ENCODE peak calls at places on chromosome 15, in nine cellular contexts. U is right atrium auricular region, C is epithelial cell of proximal tubule, H is Calu3, O is nephron progenitor cell, B is cardiac fibroblast, I is colonic mucosa, D is GM12865, W is OCI-LY7. F is an unnamed sample.

GRCh38 chr15:89299896-89300295 is 34.7 kb downstream of the POLG start:
- DNase-seq in U (no peak), C (no peak), I (no peak), D (no peak), B (peak), W (no peak), O (no peak), H (no peak), F (no peak)

GRCh38 chr15:81596159-81596865 is 222.3 kb upstream of the TMC3 start:
- DNase-seq in U (no peak), I (no peak), C (no peak), O (no peak), H (no peak), W (no peak), D (no peak), B (no peak), F (no peak)

GRCh38 chr15:39609166-39609918 is 28.5 kb downstream of the THBS1 start:
- DNase-seq in D (no peak), O (no peak), C (no peak), I (peak), B (no peak), W (no peak), H (no peak), U (no peak), F (no peak)

GRCh38 chr15:56475351-56475750 is 10.4 kb upstream of the MNS1 start:
- DNase-seq in H (no peak), D (no peak), I (no peak), C (no peak), U (no peak), B (no peak), O (no peak), W (no peak), F (no peak)

GRCh38 chr15:75227663-75228280 is 26.1 kb downstream of the C15orf39 start:
- DNase-seq in B (no peak), I (no peak), H (no peak), D (no peak), U (no peak), W (no peak), O (no peak), C (no peak), F (no peak)

GRCh38 chr15:83444936-83445335 is 2.2 kb upstream of the SH3GL3 start:
- DNase-seq in B (no peak), D (no peak), C (no peak), H (no peak), W (no peak), O (no peak), U (no peak), I (no peak), F (no peak)

GRCh38 chr15:66094331-66094730 is 159.2 kb downstream of the MEGF11 start:
- DNase-seq in D (no peak), H (no peak), O (no peak), U (no peak), I (no peak), W (no peak), C (no peak), B (no peak), F (no peak)

GRCh38 chr15:90266485-90266884 is 1.0 kb downstream of the NGRN start:
- DNase-seq in W (peak), O (no peak), H (no peak), I (peak), B (peak), U (no peak), C (no peak), D (no peak), F (no peak)

GRCh38 chr15:33453761-33454160 is 143.0 kb downstream of the RYR3 start:
- DNase-seq in D (no peak), I (no peak), B (no peak), C (peak), U (no peak), O (no peak), W (no peak), H (peak), F (no peak)

GRCh38 chr15:22911306-22911705 is 68.9 kb downstream of the CYFIP1 start:
- DNase-seq in I (no peak), W (no peak), H (no peak), O (no peak), B (no peak), D (no peak), C (no peak), U (no peak), F (no peak)

GRCh38 chr15:73440571-73440970 is 2.4 kb upstream of the REC114 start:
- DNase-seq in W (no peak), U (no peak), I (no peak), H (no peak), D (no peak), C (no peak), B (no peak), O (no peak), F (no peak)

GRCh38 chr15:27776501-27776900 is 322.6 kb downstream of the OCA2 start:
- DNase-seq in D (no peak), U (no peak), I (no peak), C (no peak), B (no peak), O (no peak), H (no peak), W (no peak), F (no peak)

GRCh38 chr15:48084759-48085420 is 35.9 kb upstream of the SLC24A5 start:
- DNase-seq in D (peak), I (no peak), C (no peak), B (peak), W (peak), U (no peak), O (peak), H (no peak), F (no peak)

GRCh38 chr15:25735550-25736384 is 127.4 kb downstream of the ATP10A start:
- DNase-seq in U (no peak), D (no peak), C (no peak), W (no peak), O (no peak), H (no peak), B (no peak), I (no peak), F (no peak)

GRCh38 chr15:85048430-85048829 is 66.8 kb downstream of the PDE8A start:
- DNase-seq in B (peak), O (no peak), H (no peak), C (no peak), U (no peak), W (no peak), D (no peak), I (no peak), F (no peak)

GRCh38 chr15:76336254-76337046 is at the start of gene ISL2:
- DNase-seq in H (peak), I (peak), W (peak), U (no peak), C (no peak), O (peak), D (peak), B (peak), F (peak)

GRCh38 chr15:48667701-48668100 is 22.2 kb upstream of the FBN1 start:
- DNase-seq in O (no peak), U (no peak), B (peak), W (no peak), I (no peak), C (no peak), H (no peak), D (no peak), F (no peak)

GRCh38 chr15:56838085-56838484 is 80.4 kb upstream of the TCF12 start:
- DNase-seq in O (no peak), H (no peak), B (no peak), U (no peak), I (no peak), W (peak), C (no peak), D (peak), F (no peak)

GRCh38 chr15:48541659-48542334 is 103.7 kb downstream of the FBN1 start:
- DNase-seq in I (no peak), B (peak), U (no peak), O (no peak), H (no peak), D (peak), W (no peak), C (peak), F (no peak)

GRCh38 chr15:31391687-31392671 is 65.3 kb downstream of the KLF13 start:
- DNase-seq in I (peak), O (peak), B (peak), D (peak), H (peak), C (no peak), W (peak), U (peak), F (peak)

GRCh38 chr15:25863067-25863967 is at the start of gene ATP10A:
- DNase-seq in B (peak), H (no peak), O (peak), I (no peak), U (no peak), C (no peak), D (no peak), W (no peak), F (no peak)

GRCh38 chr15:73386238-73386637 is 17.5 kb upstream of the HCN4 start:
- DNase-seq in I (no peak), C (no peak), W (no peak), H (no peak), U (no peak), O (no peak), D (no peak), B (no peak), F (no peak)

GRCh38 chr15:65942436-65942835 is 73.1 kb downstream of the RAB11A start:
- DNase-seq in D (no peak), O (no peak), I (no peak), H (no peak), U (no peak), W (no peak), C (no peak), B (no peak), F (no peak)

GRCh38 chr15:98794754-98795153 is 146.4 kb downstream of the IGF1R start:
- DNase-seq in C (no peak), H (no peak), I (peak), U (no peak), O (no peak), B (no peak), D (no peak), W (no peak), F (no peak)

GRCh38 chr15:92954578-92954977 is 54.5 kb downstream of the CHD2 start:
- DNase-seq in H (peak), C (no peak), D (peak), B (no peak), O (peak), U (no peak), W (peak), I (no peak), F (no peak)

GRCh38 chr15:46442196-46442595 is 807.4 kb downstream of the SQOR start:
- DNase-seq in W (no peak), H (no peak), C (peak), D (no peak), I (no peak), U (no peak), B (no peak), O (peak), F (no peak)

GRCh38 chr15:98719169-98719515 is 70.8 kb downstream of the IGF1R start:
- DNase-seq in C (no peak), D (no peak), O (no peak), U (no peak), H (no peak), B (peak), I (no peak), W (no peak), F (no peak)

GRCh38 chr15:57152133-57152532 is 224.2 kb upstream of the CGNL1 start:
- DNase-seq in H (no peak), I (no peak), U (no peak), D (no peak), W (no peak), B (no peak), O (no peak), C (no peak), F (no peak)

GRCh38 chr15:55969582-55969981 is 23.8 kb downstream of the NEDD4 start:
- DNase-seq in U (no peak), O (no peak), C (no peak), B (no peak), H (no peak), D (no peak), W (no peak), I (no peak), F (no peak)

GRCh38 chr15:52789008-52789600 is 1.0 kb downstream of the ONECUT1 start:
- DNase-seq in U (no peak), C (no peak), D (no peak), I (no peak), W (no peak), B (no peak), H (no peak), O (no peak), F (no peak)

GRCh38 chr15:77555232-77555631 is 77.5 kb downstream of the LINGO1 start:
- DNase-seq in B (no peak), U (no peak), D (no peak), C (no peak), I (no peak), O (no peak), W (no peak), H (no peak), F (no peak)

GRCh38 chr15:95770191-95770590 is 560.3 kb upstream of the NR2F2 start:
- DNase-seq in D (no peak), H (peak), O (no peak), U (no peak), I (no peak), B (peak), C (peak), W (no peak), F (no peak)

GRCh38 chr15:42456971-42457370 is 34.0 kb downstream of the ZNF106 start:
- DNase-seq in U (no peak), B (peak), O (no peak), H (no peak), C (no peak), I (no peak), W (peak), D (no peak), F (no peak)

GRCh38 chr15:67501177-67501835 is 19.6 kb upstream of the C15orf61 start:
- DNase-seq in C (no peak), O (no peak), H (no peak), B (peak), W (peak), D (peak), U (no peak), I (no peak), F (no peak)

GRCh38 chr15:73175382-73175781 is 123.1 kb downstream of the NEO1 start:
- DNase-seq in B (no peak), O (no peak), D (no peak), C (no peak), I (no peak), U (no peak), W (no peak), H (no peak), F (no peak)

GRCh38 chr15:59524331-59524731 is 86.3 kb downstream of the FAM81A start:
- DNase-seq in B (no peak), D (no peak), H (no peak), C (no peak), I (no peak), O (no peak), W (peak), U (peak), F (no peak)

DNA sequence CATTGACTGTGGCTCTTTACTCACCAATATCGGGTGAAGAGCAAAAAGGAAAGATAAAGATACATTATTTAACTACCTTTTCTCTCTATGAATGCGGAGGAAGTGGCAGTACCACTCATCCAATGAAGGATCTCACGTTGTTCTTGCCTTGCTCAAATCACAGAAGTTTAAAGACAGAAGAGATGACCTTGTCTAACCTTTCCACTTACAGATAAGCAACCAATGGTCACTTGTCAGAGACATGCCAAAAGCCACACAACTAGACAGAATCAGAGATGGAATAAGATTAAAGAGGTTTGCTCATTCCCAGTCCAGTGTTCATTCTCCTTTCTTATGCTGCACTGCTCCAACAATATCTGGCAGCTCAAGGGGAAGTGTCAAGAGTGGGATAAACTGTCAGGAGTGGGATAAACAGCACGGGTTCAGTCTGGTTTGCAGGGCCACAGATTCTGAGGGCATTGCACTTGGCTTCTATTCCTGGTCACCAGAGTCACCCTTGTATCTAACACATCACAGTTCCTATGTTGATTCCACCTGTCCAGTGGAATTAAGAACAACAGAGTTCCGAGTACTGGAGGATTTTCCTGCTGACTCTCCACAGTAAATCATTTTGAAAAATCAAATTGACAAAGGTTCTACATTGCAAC is 6.7 kb downstream of the VPS13C start:
- DNase-seq in O (no peak), B (no peak), W (no peak), C (no peak), U (no peak), H (no peak), D (no peak), I (no peak), F (no peak)
- TF ChIP-seq CTCF in O (no peak), B (no peak), W (no peak), C (no peak), U (no peak), H (no peak), D (no peak), I (no peak), F (no peak)

GRCh38 chr15:69167218-69167842 is 6.9 kb downstream of the GLCE start:
- DNase-seq in H (no peak), C (no peak), D (no peak), W (no peak), B (no peak), O (no peak), I (no peak), U (no peak), F (no peak)

GRCh38 chr15:69172854-69173253 is 12.4 kb downstream of the GLCE start:
- DNase-seq in U (no peak), D (no peak), I (peak), O (no peak), H (peak), W (no peak), B (no peak), C (no peak), F (no peak)

GRCh38 chr15:69175536-69175935 is 15.1 kb downstream of the GLCE start:
- DNase-seq in U (no peak), H (no peak), B (no peak), W (no peak), C (no peak), I (no peak), O (no peak), D (no peak), F (no peak)

GRCh38 chr15:69165637-69166025 is 5.2 kb downstream of the GLCE start:
- DNase-seq in W (no peak), H (no peak), B (no peak), I (no peak), C (no peak), D (no peak), U (no peak), O (no peak), F (no peak)

GRCh38 chr15:69170597-69170996 is 10.2 kb downstream of the GLCE start:
- DNase-seq in D (no peak), B (no peak), U (no peak), O (no peak), H (no peak), W (no peak), C (no peak), I (no peak), F (no peak)
- TF ChIP-seq CTCF in D (no peak), B (no peak), U (no peak), O (no peak), H (no peak), W (no peak), C (no peak), I (no peak), F (no peak)

GRCh38 chr15:50148362-50148963 is 29.4 kb upstream of the ATP8B4 start:
- DNase-seq in B (peak), C (no peak), D (peak), W (peak), U (no peak), H (peak), O (peak), I (peak), F (no peak)
- TF ChIP-seq CTCF in B (peak), C (peak), D (peak), W (peak), U (no peak), H (peak), O (peak), I (peak), F (no peak)

GRCh38 chr15:80151576-80151975 is 1.2 kb upstream of the FAH start:
- DNase-seq in W (no peak), U (no peak), C (no peak), B (no peak), H (no peak), D (no peak), I (no peak), O (no peak), F (no peak)
- TF ChIP-seq CTCF in W (no peak), U (no peak), C (no peak), B (no peak), H (no peak), D (no peak), I (no peak), O (no peak), F (no peak)

DNA sequence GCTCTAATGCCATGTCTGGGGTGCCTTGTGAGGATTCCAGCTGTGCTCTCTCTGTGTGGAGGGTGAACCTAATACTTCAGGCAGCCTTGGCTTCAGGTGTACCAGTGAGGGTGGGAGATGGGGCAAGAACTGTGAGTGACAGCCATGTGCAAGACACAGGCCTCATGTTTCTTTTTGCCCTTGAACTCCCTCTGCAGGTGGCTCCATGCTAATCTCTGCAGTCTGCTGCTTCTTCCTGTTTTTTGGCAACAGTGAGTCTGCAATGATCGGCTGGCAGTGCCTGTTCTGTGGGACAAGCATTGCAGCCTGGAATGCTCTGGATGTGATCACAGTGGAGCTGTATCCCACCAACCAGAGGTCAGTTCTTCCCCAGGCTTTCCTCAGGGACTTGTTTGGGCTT is 189.3 kb downstream of the SV2B start:
- DNase-seq in I (no peak), C (no peak), W (peak), D (peak), U (no peak), O (no peak), H (peak), B (no peak), F (no peak)
- TF ChIP-seq CTCF in I (no peak), C (peak), W (peak), D (peak), U (no peak), O (no peak), H (no peak), B (no peak), F (no peak)

F was measured in activated B cell treated with CpG ODN at 0.5 μM for 24 hours.